ENCODE peak calls at places on chromosomes 4 and X, in ten cellular contexts. I, U, H, R, L, D, K, O, V and Z are unnamed samples.

GRCh38 chr4:14254252-14254651 is 626.7 kb upstream of the BOD1L1 start:
- DNase-seq in R (no peak), L (peak; percentile 18), H (peak; percentile 17), U (peak; percentile 58), K (no peak), O (no peak), I (peak; percentile 55), D (peak; percentile 71), V (no peak), Z (peak; percentile 60)

GRCh38 chrX:153517421-153517820 is at the start of gene ATP2B3:
- DNase-seq in U (no peak), V (no peak), H (no peak), L (no peak), O (no peak), I (no peak), K (no peak), D (peak; percentile 41), R (no peak), Z (no peak)

GRCh38 chr4:165612936-165613335 is 234.1 kb downstream of the CPE start:
- DNase-seq in R (no peak), H (no peak), O (no peak), I (no peak), D (peak; percentile 33), U (no peak), L (no peak), V (no peak), K (no peak), Z (no peak)

GRCh38 chr4:26529479-26529878 is 39.2 kb upstream of the CCKAR start:
- DNase-seq in V (no peak), K (no peak), H (no peak), I (no peak), O (no peak), R (no peak), L (no peak), D (no peak), U (no peak), Z (no peak)

GRCh38 chr4:58776627-58777026 is 1666.4 kb upstream of the IGFBP7 start:
- DNase-seq in U (no peak), V (no peak), K (no peak), I (no peak), H (no peak), L (peak; percentile 15), D (no peak), O (no peak), R (no peak), Z (no peak)

GRCh38 chr4:29558789-29559188 is 1161.4 kb upstream of the PCDH7 start:
- DNase-seq in U (no peak), H (no peak), L (no peak), I (no peak), R (no peak), K (no peak), D (no peak), O (no peak), V (no peak), Z (no peak)

GRCh38 chr4:2811830-2812599 is 19.1 kb downstream of the SH3BP2 start:
- DNase-seq in U (peak; percentile 57), R (peak; percentile 81), H (peak; percentile 57), L (peak; percentile 45), O (peak; percentile 16), D (peak; percentile 60), K (peak; percentile 46), I (peak; percentile 81), V (peak; percentile 43), Z (peak; percentile 90)

GRCh38 chr4:37767546-37767945 is 58.9 kb upstream of the PGM2 start:
- DNase-seq in H (peak; percentile 68), R (peak; percentile 47), U (peak; percentile 40), O (no peak), D (no peak), K (peak; percentile 42), I (peak; percentile 61), V (no peak), L (peak; percentile 68), Z (peak; percentile 83)

GRCh38 chrX:45628041-45628440 is 427.4 kb upstream of the DIPK2B start:
- DNase-seq in L (peak; percentile 61), D (no peak), O (no peak), V (no peak), H (no peak), R (no peak), I (no peak), K (no peak), U (no peak), Z (no peak)

GRCh38 chr4:158209825-158210807 is at the start of gene TMEM144:
- DNase-seq in L (peak; percentile 93), I (peak; percentile 91), U (peak; percentile 94), K (peak; percentile 82), H (peak; percentile 94), V (peak; percentile 5), R (peak; percentile 88), O (peak; percentile 89), D (peak; percentile 92), Z (peak; percentile 96)

GRCh38 chr4:98209111-98209510 is 52.1 kb upstream of the RAP1GDS1 start:
- DNase-seq in H (no peak), R (no peak), I (no peak), L (no peak), O (no peak), D (no peak), V (no peak), U (no peak), K (no peak), Z (no peak)

DNA sequence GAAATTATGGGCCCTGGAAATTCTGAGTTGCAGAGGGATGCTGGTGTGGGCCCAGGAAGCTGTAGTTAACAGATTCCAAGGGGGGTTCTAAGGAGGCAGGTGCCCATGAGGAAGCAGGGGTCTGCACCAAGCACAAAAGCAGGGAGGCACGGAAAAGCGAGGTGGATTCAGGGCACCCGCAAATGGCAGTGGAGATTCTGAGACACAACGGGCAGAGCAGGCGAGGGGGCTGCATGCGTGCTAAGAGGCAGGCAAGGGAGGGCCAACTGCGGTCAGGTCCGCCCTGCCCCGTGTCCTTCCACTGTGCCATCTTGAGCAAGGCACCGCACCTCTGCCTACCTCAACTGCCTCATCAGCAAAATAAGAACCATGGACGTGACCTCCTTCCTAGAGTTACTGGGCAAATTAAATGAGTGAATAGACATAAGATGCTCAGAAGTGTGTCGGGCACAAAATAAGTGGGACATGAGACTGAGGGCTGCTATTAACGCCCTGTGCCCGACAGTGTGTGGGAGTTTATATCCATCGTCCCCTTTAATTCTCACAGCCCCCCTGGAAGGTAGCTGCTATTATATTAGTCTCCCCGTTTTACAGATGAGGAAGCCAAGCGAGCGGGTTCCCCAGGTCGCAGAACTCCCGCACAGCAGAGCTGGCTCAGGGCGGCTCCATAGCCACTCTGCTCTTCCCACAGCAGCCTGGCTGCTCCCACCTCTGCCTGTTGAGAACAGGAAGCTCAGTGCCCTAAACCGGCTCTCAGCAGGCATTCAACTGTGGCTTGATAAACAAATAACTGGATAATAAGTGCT is 67.6 kb downstream of the PPP2R2C start:
- DNase-seq in R (no peak), H (no peak), K (no peak), U (no peak), L (no peak), D (peak; percentile 32), V (no peak), O (no peak), I (no peak), Z (no peak)
- H3K27me3 ChIP-seq in R (peaks cover 37% of the 10 kb centered on the region), H (no peaks in the 10 kb centered on the region), K (peaks cover 42% of the 10 kb centered on the region), U (no peaks in the 10 kb centered on the region), L (peaks cover under 1% of the 10 kb centered on the region), D (no peaks in the 10 kb centered on the region), V (no peaks in the 10 kb centered on the region), O (no peaks in the 10 kb centered on the region), I (no peaks in the 10 kb centered on the region), Z (peaks cover 43% of the 10 kb centered on the region)

DNA sequence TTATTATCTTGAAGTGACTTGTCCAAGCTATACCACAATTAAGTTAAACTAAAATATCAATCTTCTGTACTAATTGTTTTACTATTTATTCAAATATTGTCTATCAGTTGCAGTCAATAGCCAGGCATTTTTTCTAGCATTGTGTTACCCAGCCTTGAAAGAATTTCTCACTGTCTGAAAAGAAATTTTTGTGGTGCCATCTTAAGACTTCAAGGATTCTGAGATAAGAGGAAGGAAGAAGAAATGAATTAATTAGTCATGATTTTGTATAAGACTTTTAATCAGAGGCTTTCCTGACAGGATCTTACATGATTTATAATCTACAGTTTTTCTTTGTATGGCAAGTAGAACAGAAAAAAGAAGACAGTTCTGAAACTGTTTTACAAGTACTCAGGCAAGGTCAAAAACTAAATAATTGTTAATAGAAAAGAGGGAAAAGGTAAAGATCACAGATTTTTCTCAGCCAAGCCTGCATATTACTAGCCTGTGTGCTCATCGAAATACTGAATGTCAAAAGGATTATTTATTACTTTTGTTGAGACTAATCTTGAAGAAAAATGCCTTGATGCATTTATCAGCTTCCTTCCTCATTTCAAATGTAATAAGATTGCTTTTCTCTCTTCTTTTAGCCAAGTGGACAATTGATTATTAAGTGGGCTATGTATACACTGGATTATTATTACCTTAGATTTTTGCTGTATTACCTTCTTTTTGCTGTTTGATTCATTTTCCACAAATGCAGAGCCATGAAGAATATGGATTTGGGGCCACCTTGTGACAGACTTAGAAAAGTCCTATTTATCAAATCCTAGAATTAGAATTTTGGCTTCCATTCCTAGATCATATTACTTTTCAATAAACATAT is 53.8 kb downstream of the CXCL1 start:
- DNase-seq in V (no peak), R (no peak), L (peak; percentile 45), K (no peak), I (no peak), O (peak; percentile 15), H (no peak), D (no peak), U (no peak), Z (no peak)
- TF ChIP-seq CTCF in V (no peak), R (no peak), L (peak; percentile 40), K (no peak), I (peak; percentile 39), O (peak; percentile 21), H (no peak), D (peak; percentile 49), U (peak; percentile 11), Z (peak; percentile 49)

GRCh38 chr4:42708625-42709024 is 51.7 kb upstream of the ATP8A1 start:
- DNase-seq in O (no peak), D (no peak), U (no peak), L (no peak), R (no peak), V (no peak), H (no peak), I (no peak), K (no peak), Z (no peak)

GRCh38 chr4:42710329-42710728 is 53.4 kb upstream of the ATP8A1 start:
- DNase-seq in I (no peak), H (no peak), K (no peak), U (no peak), D (no peak), O (no peak), V (no peak), R (no peak), L (no peak), Z (no peak)

GRCh38 chr4:42710761-42711160 is 53.9 kb upstream of the ATP8A1 start:
- DNase-seq in V (no peak), R (no peak), I (no peak), L (no peak), H (no peak), K (no peak), O (no peak), U (no peak), D (no peak), Z (no peak)

GRCh38 chr4:42712854-42713253 is 55.9 kb upstream of the ATP8A1 start:
- DNase-seq in V (no peak), U (no peak), O (no peak), K (no peak), L (no peak), R (no peak), D (no peak), I (no peak), H (no peak), Z (no peak)

GRCh38 chr4:42709392-42710065 is 52.6 kb upstream of the ATP8A1 start:
- DNase-seq in O (no peak), K (no peak), D (no peak), H (no peak), R (no peak), U (no peak), L (no peak), I (no peak), V (no peak), Z (no peak)
- H3K27me3 ChIP-seq in O (peaks cover 2% of the 10 kb centered on the region), K (no peaks in the 10 kb centered on the region), D (no peaks in the 10 kb centered on the region), H (no peaks in the 10 kb centered on the region), R (no peaks in the 10 kb centered on the region), U (no peaks in the 10 kb centered on the region), L (no peaks in the 10 kb centered on the region), I (no peaks in the 10 kb centered on the region), V (no peaks in the 10 kb centered on the region), Z (no peaks in the 10 kb centered on the region)

GRCh38 chr4:119785963-119786362 is 157.4 kb upstream of the PDE5A start:
- DNase-seq in O (peak; percentile 13), H (no peak), K (no peak), V (no peak), L (peak; percentile 35), R (no peak), I (no peak), D (peak; percentile 58), U (no peak), Z (no peak)
- TF ChIP-seq CTCF in O (peak; percentile 38), H (peak; percentile 27), K (no peak), V (no peak), L (peak; percentile 40), R (peak; percentile 33), I (peak; percentile 62), D (peak; percentile 72), U (peak; percentile 17), Z (peak; percentile 39)